ENCODE peak calls at places on chromosomes 16 and 17, in eight cellular contexts. W is LoVo; D is PC-9; M is iris pigment epithelial cell; J is NCI-H2171; T is memory B cell; A is stimulated activated CD8-positive, alpha-beta memory T cell treated with anti-CD3 and anti-CD28 coated beads, Interleukin-7, amount 100 ng/mL, for 1 hour; C is body of pancreas. U is an unnamed sample.
A peak's percentile ranks its signal among the peaks of the same experiment; 100 is the strongest.

GRCh38 chr17:40696651-40697072 is 6.9 kb downstream of the KRT24 start:
- DNase-seq in J (no peak), D (peak; percentile 84), M (peak; percentile 10), A (no peak), W (no peak), C (no peak), T (no peak), U (no peak)

GRCh38 chr17:72614871-72615626 is 477.4 kb downstream of the SLC39A11 start:
- DNase-seq in D (no peak), J (no peak), T (no peak), W (peak; percentile 86), A (no peak), M (peak; percentile 58), C (peak; percentile 77), U (peak; percentile 81)

GRCh38 chr17:40538019-40538935 is 27.0 kb downstream of the CCR7 start:
- DNase-seq in J (no peak), A (no peak), M (no peak), T (no peak), W (no peak), D (no peak), C (peak; percentile 89), U (no peak)

GRCh38 chr17:5019475-5019956 is 15.7 kb downstream of the SLC52A1 start:
- DNase-seq in J (no peak), W (no peak), C (no peak), D (no peak), M (peak; percentile 15), A (no peak), T (no peak), U (no peak)

GRCh38 chr17:44970136-44970737 is 2.1 kb upstream of the C1QL1 start:
- DNase-seq in T (no peak), D (no peak), A (no peak), C (no peak), W (no peak), J (peak; percentile 79), M (peak; percentile 30), U (no peak)

GRCh38 chr16:29819506-29819905 is 756 bp upstream of the MVP start:
- DNase-seq in D (no peak), J (no peak), C (peak; percentile 42), A (no peak), W (no peak), M (no peak), T (no peak), U (no peak)

GRCh38 chr17:75626496-75627038 is 6.7 kb upstream of the SMIM5 start:
- DNase-seq in D (no peak), J (peak; percentile 94), W (no peak), A (no peak), M (no peak), T (no peak), C (no peak), U (no peak)

GRCh38 chr17:57121308-57122042 is 36.4 kb downstream of the AKAP1 start:
- DNase-seq in T (no peak), J (peak; percentile 39), M (peak; percentile 50), D (no peak), C (peak; percentile 60), A (no peak), W (no peak), U (no peak)

GRCh38 chr17:77457572-77458201 is 316.9 kb downstream of the SEC14L1 start:
- DNase-seq in D (no peak), M (no peak), C (no peak), W (no peak), A (no peak), T (no peak), J (no peak), U (no peak)

GRCh38 chr16:50195276-50195675 is 42.2 kb downstream of the TENT4B start:
- DNase-seq in C (no peak), A (no peak), M (peak; percentile 38), W (no peak), T (no peak), D (no peak), J (no peak), U (no peak)

GRCh38 chr16:12420661-12421209 is 383.0 kb downstream of the CPPED1 start:
- DNase-seq in T (no peak), C (no peak), J (no peak), D (peak; percentile 47), A (no peak), W (no peak), M (peak; percentile 13), U (peak; percentile 7)

GRCh38 chr17:18039535-18040286 is 503 bp downstream of the GID4 start:
- DNase-seq in J (no peak), C (peak; percentile 43), T (no peak), M (peak; percentile 17), D (peak; percentile 53), W (peak; percentile 21), A (no peak), U (no peak)

GRCh38 chr16:4869147-4869790 is 22.0 kb downstream of the UBN1 start:
- DNase-seq in J (no peak), M (no peak), D (no peak), W (no peak), A (no peak), T (no peak), C (peak; percentile 68), U (no peak)

GRCh38 chr17:48499248-48499647 is 31.6 kb downstream of the HOXB1 start:
- DNase-seq in A (no peak), C (no peak), J (no peak), T (no peak), M (peak; percentile 50), D (peak; percentile 87), W (no peak), U (no peak)

GRCh38 chr17:79651751-79652150 is 40.9 kb upstream of the RBFOX3 start:
- DNase-seq in A (no peak), J (peak; percentile 59), C (no peak), T (no peak), M (no peak), D (no peak), W (no peak), U (no peak)

GRCh38 chr17:77572065-77572601 is 386.4 kb upstream of the TNRC6C start:
- DNase-seq in D (no peak), W (no peak), J (no peak), T (no peak), A (no peak), C (no peak), M (no peak), U (no peak)

GRCh38 chr17:57256708-57257112 is 387 bp downstream of the MSI2 start:
- DNase-seq in T (no peak), W (peak; percentile 59), D (no peak), J (peak; percentile 8), M (peak; percentile 25), A (peak; percentile 13), C (peak; percentile 29), U (no peak)

GRCh38 chr17:80779961-80780380 is 211.7 kb upstream of the CHMP6 start:
- DNase-seq in J (no peak), D (no peak), T (no peak), M (peak; percentile 82), W (no peak), C (peak; percentile 23), A (no peak), U (no peak)

GRCh38 chr17:28643979-28644781 is 778 bp downstream of the BLTP2 start:
- DNase-seq in J (peak; percentile 16), C (peak; percentile 65), M (peak; percentile 62), T (peak; percentile 27), W (peak; percentile 66), D (peak; percentile 60), A (no peak), U (peak; percentile 31)

GRCh38 chr16:67396775-67397450 is 3.6 kb upstream of the TPPP3 start:
- DNase-seq in A (no peak), C (no peak), D (no peak), T (no peak), W (no peak), J (no peak), M (no peak), U (no peak)

GRCh38 chr17:82865274-82865673 is 25.5 kb upstream of the ZNF750 start:
- DNase-seq in W (no peak), T (no peak), A (no peak), C (no peak), D (no peak), J (no peak), M (no peak), U (no peak)

GRCh38 chr16:49095539-49095938 is 186.1 kb downstream of the CBLN1 start:
- DNase-seq in T (no peak), C (no peak), W (no peak), M (no peak), J (no peak), D (no peak), A (no peak), U (no peak)

GRCh38 chr17:66021757-66022156 is 170.2 kb downstream of the CEP112 start:
- DNase-seq in W (no peak), M (no peak), C (no peak), D (no peak), T (no peak), J (no peak), A (no peak), U (no peak)

GRCh38 chr16:48353565-48354163 is 31.5 kb downstream of the SIAH1 start:
- DNase-seq in C (peak; percentile 61), W (peak; percentile 60), M (peak; percentile 74), D (peak; percentile 68), T (peak; percentile 57), J (peak; percentile 26), A (peak; percentile 32), U (peak; percentile 51)

GRCh38 chr17:40621558-40621957 is 26.1 kb downstream of the SMARCE1 start:
- DNase-seq in A (no peak), M (no peak), C (no peak), D (no peak), T (no peak), W (no peak), J (no peak), U (no peak)

U was measured in HCT116.